ENCODE peak calls at places on chromosomes 16 and 17, in nine cellular contexts. E, Y, V, R, L, N, B, O and I are unnamed samples. For H3K9me3, the result is how much of the 10 kb centered on the place peaks cover.

GRCh38 chr17:80817861-80818260 is 173.8 kb upstream of the CHMP6 start:
- DNase-seq in E (no peak), Y (no peak), V (no peak), R (peak), L (no peak), N (peak), B (no peak), O (no peak), I (no peak)

GRCh38 chr17:45948498-45948880 is 50.6 kb upstream of the STH start:
- DNase-seq in E (no peak), Y (no peak), V (no peak), R (peak), L (no peak), N (no peak), B (no peak), O (no peak), I (no peak)

GRCh38 chr17:81390029-81390428 is 5.2 kb upstream of the BAHCC1 start:
- DNase-seq in E (no peak), Y (no peak), V (peak), R (no peak), L (no peak), N (no peak), B (no peak), O (no peak), I (no peak)

GRCh38 chr16:89335803-89336485 is 118.4 kb downstream of the ZNF778 start:
- DNase-seq in E (no peak), Y (no peak), V (peak), R (no peak), L (no peak), N (no peak), B (no peak), O (no peak), I (no peak)

GRCh38 chr16:74633686-74634085 is 26.8 kb upstream of the GLG1 start:
- DNase-seq in E (no peak), Y (no peak), V (no peak), R (no peak), L (no peak), N (no peak), B (no peak), O (no peak), I (no peak)

GRCh38 chr16:86671486-86672214 is 93.3 kb downstream of the FOXL1 start:
- DNase-seq in E (no peak), Y (no peak), V (no peak), R (peak), L (no peak), N (no peak), B (no peak), O (no peak), I (no peak)

GRCh38 chr16:87407511-87408112 is 15.5 kb downstream of the MAP1LC3B start:
- DNase-seq in E (peak), Y (no peak), V (peak), R (peak), L (peak), N (peak), B (no peak), O (no peak), I (no peak)

GRCh38 chr17:17820046-17820445 is 16.7 kb downstream of the SREBF1 start:
- DNase-seq in E (no peak), Y (no peak), V (no peak), R (no peak), L (no peak), N (no peak), B (no peak), O (no peak), I (no peak)

GRCh38 chr16:86048882-86049585 is 150.1 kb downstream of the IRF8 start:
- DNase-seq in E (no peak), Y (no peak), V (no peak), R (no peak), L (no peak), N (peak), B (no peak), O (no peak), I (no peak)

GRCh38 chr16:47475786-47476185 is 14.7 kb downstream of the PHKB start:
- DNase-seq in E (no peak), Y (no peak), V (no peak), R (peak), L (no peak), N (no peak), B (no peak), O (no peak), I (no peak)

GRCh38 chr16:75252049-75252864 is 833 bp upstream of the BCAR1 start:
- DNase-seq in E (peak), Y (no peak), V (no peak), R (no peak), L (no peak), N (peak), B (no peak), O (no peak), I (no peak)

GRCh38 chr17:4513113-4514032 is 14.7 kb downstream of the SPNS2 start:
- DNase-seq in E (no peak), Y (no peak), V (no peak), R (no peak), L (no peak), N (peak), B (no peak), O (no peak), I (no peak)

GRCh38 chr17:41178341-41178740 is 320 bp upstream of the KRTAP4-2 start:
- DNase-seq in E (no peak), Y (no peak), V (no peak), R (peak), L (no peak), N (no peak), B (no peak), O (no peak), I (no peak)

GRCh38 chr16:24328835-24329418 is 72.8 kb downstream of the CACNG3 start:
- DNase-seq in E (no peak), Y (no peak), V (no peak), R (no peak), L (no peak), N (no peak), B (no peak), O (no peak), I (no peak)

GRCh38 chr16:86515420-86515779 is 5.1 kb downstream of the FOXF1 start:
- DNase-seq in E (no peak), Y (no peak), V (no peak), R (peak), L (no peak), N (peak), B (no peak), O (no peak), I (no peak)

GRCh38 chr16:72073831-72074230 is 10.8 kb downstream of the HPR start:
- DNase-seq in E (peak), Y (no peak), V (peak), R (no peak), L (no peak), N (no peak), B (no peak), O (no peak), I (no peak)

GRCh38 chr17:68480885-68481284 is 23.6 kb upstream of the WIPI1 start:
- DNase-seq in E (no peak), Y (no peak), V (no peak), R (no peak), L (no peak), N (no peak), B (no peak), O (no peak), I (no peak)

GRCh38 chr16:28112908-28113307 is 49.4 kb upstream of the GSG1L start:
- DNase-seq in E (no peak), Y (no peak), V (no peak), R (no peak), L (no peak), N (no peak), B (no peak), O (no peak), I (no peak)

GRCh38 chr17:41538565-41538991 is 10.5 kb upstream of the KRT19 start:
- DNase-seq in E (no peak), Y (no peak), V (no peak), R (peak), L (no peak), N (no peak), B (no peak), O (no peak), I (no peak)

GRCh38 chr16:57029161-57030160 is 40.1 kb downstream of the NLRC5 start:
- DNase-seq in E (no peak), Y (no peak), V (no peak), R (peak), L (no peak), N (no peak), B (no peak), O (peak), I (no peak)

GRCh38 chr17:60301644-60302043 is 90.3 kb downstream of the USP32 start:
- DNase-seq in E (no peak), Y (no peak), V (no peak), R (no peak), L (no peak), N (no peak), B (no peak), O (no peak), I (no peak)

GRCh38 chr17:81404557-81405165 is 9.4 kb downstream of the BAHCC1 start:
- DNase-seq in E (no peak), Y (peak), V (no peak), R (no peak), L (no peak), N (no peak), B (no peak), O (no peak), I (no peak)

GRCh38 chr16:53435066-53435688 is 906 bp downstream of the RBL2 start:
- DNase-seq in E (peak), Y (peak), V (peak), R (peak), L (peak), N (peak), B (peak), O (peak), I (peak)

GRCh38 chr16:54159490-54160080 is 127.0 kb downstream of the IRX3 start:
- DNase-seq in E (no peak), Y (no peak), V (no peak), R (no peak), L (no peak), N (no peak), B (no peak), O (no peak), I (no peak)

GRCh38 chr16:11781773-11782172 is 15.3 kb downstream of the ZC3H7A start:
- DNase-seq in E (no peak), Y (no peak), V (no peak), R (peak), L (no peak), N (no peak), B (no peak), O (no peak), I (no peak)

GRCh38 chr17:47810901-47811635 is 10.5 kb downstream of the OSBPL7 start:
- DNase-seq in E (no peak), Y (no peak), V (peak), R (no peak), L (peak), N (peak), B (no peak), O (no peak), I (no peak)

GRCh38 chr16:23694707-23695373 is 16.2 kb downstream of the PLK1 start:
- DNase-seq in E (no peak), Y (peak), V (no peak), R (peak), L (no peak), N (no peak), B (no peak), O (no peak), I (no peak)

GRCh38 chr16:5756969-5757368 is 659.4 kb upstream of the EEF2KMT start:
- DNase-seq in E (no peak), Y (no peak), V (no peak), R (no peak), L (no peak), N (no peak), B (no peak), O (no peak), I (no peak)

GRCh38 chr16:48535831-48536599 is 74.0 kb downstream of the N4BP1 start:
- DNase-seq in E (peak), Y (no peak), V (peak), R (peak), L (peak), N (peak), B (no peak), O (no peak), I (no peak)

GRCh38 chr16:84919267-84919666 is 92.1 kb downstream of the ZDHHC7 start:
- DNase-seq in E (no peak), Y (no peak), V (no peak), R (no peak), L (no peak), N (no peak), B (no peak), O (no peak), I (no peak)

GRCh38 chr17:62611308-62611707 is 16.2 kb upstream of the MRC2 start:
- DNase-seq in E (no peak), Y (no peak), V (no peak), R (no peak), L (no peak), N (no peak), B (no peak), O (no peak), I (no peak)

GRCh38 chr17:41614098-41614497 is 1.5 kb upstream of the KRT16 start:
- DNase-seq in E (no peak), Y (no peak), V (no peak), R (no peak), L (no peak), N (peak), B (no peak), O (no peak), I (no peak)

GRCh38 chr17:66357037-66357436 is 54.6 kb downstream of the PRKCA start:
- DNase-seq in E (no peak), Y (no peak), V (no peak), R (peak), L (no peak), N (no peak), B (no peak), O (no peak), I (no peak)

GRCh38 chr16:26569793-26570192 is 496.9 kb upstream of the C16orf82 start:
- DNase-seq in E (no peak), Y (peak), V (no peak), R (no peak), L (no peak), N (no peak), B (no peak), O (no peak), I (no peak)

GRCh38 chr16:86868746-86869145 is 290.4 kb downstream of the FOXL1 start:
- DNase-seq in E (no peak), Y (no peak), V (no peak), R (no peak), L (no peak), N (no peak), B (no peak), O (no peak), I (no peak)

GRCh38 chr17:60887607-60888028 is 210.0 kb downstream of the BCAS3 start:
- DNase-seq in E (no peak), Y (no peak), V (no peak), R (no peak), L (no peak), N (no peak), B (no peak), O (no peak), I (no peak)

GRCh38 chr17:50550661-50551432 is 3.9 kb downstream of the SPATA20 start:
- DNase-seq in E (peak), Y (peak), V (peak), R (peak), L (peak), N (peak), B (no peak), O (no peak), I (peak)

GRCh38 chr16:74862743-74863244 is 88.2 kb upstream of the FA2H start:
- DNase-seq in E (no peak), Y (peak), V (no peak), R (peak), L (peak), N (no peak), B (no peak), O (no peak), I (no peak)

GRCh38 chr17:43018932-43019331 is 3.3 kb downstream of the VAT1 start:
- DNase-seq in E (no peak), Y (no peak), V (no peak), R (no peak), L (no peak), N (no peak), B (no peak), O (no peak), I (no peak)

GRCh38 chr17:43018008-43018853 is 4.0 kb downstream of the VAT1 start:
- DNase-seq in E (no peak), Y (peak), V (no peak), R (no peak), L (no peak), N (no peak), B (no peak), O (no peak), I (no peak)

GRCh38 chr17:43020030-43020621 is 2.1 kb downstream of the VAT1 start:
- DNase-seq in E (no peak), Y (no peak), V (no peak), R (no peak), L (no peak), N (no peak), B (no peak), O (no peak), I (no peak)

GRCh38 chr17:43020789-43021738 is 1.1 kb downstream of the VAT1 start:
- DNase-seq in E (peak), Y (peak), V (peak), R (peak), L (peak), N (peak), B (no peak), O (no peak), I (no peak)

GRCh38 chr17:43019418-43019817 is 2.8 kb downstream of the VAT1 start:
- DNase-seq in E (no peak), Y (peak), V (peak), R (no peak), L (no peak), N (no peak), B (no peak), O (no peak), I (no peak)
- H3K4me3 ChIP-seq in E (peak), Y (peak), V (no peak), R (no peak), L (no peak), N (no peak), B (no peak), O (no peak), I (peak)

GRCh38 chr16:3444032-3444388 is 530 bp downstream of the NAA60 start:
- DNase-seq in E (no peak), Y (peak), V (no peak), R (peak), L (peak), N (no peak), B (no peak), O (no peak), I (peak)
- H3K9me3 ChIP-seq in E (under half), Y (under half), V (under half), R (under half), L (under half), N (under half), B (under half), O (under half), I (under half)

GRCh38 chr16:4244254-4244812 is 2.5 kb upstream of the SRL start:
- DNase-seq in E (no peak), Y (peak), V (no peak), R (no peak), L (no peak), N (no peak), B (no peak), O (no peak), I (no peak)

GRCh38 chr16:4239682-4240175 is 2.2 kb downstream of the SRL start:
- DNase-seq in E (no peak), Y (no peak), V (no peak), R (no peak), L (no peak), N (no peak), B (no peak), O (no peak), I (no peak)

GRCh38 chr16:4241601-4242270 is at the start of gene SRL:
- DNase-seq in E (peak), Y (no peak), V (no peak), R (no peak), L (no peak), N (no peak), B (no peak), O (no peak), I (no peak)

GRCh38 chr16:4240624-4241023 is 1.3 kb downstream of the SRL start:
- DNase-seq in E (peak), Y (peak), V (no peak), R (no peak), L (no peak), N (no peak), B (no peak), O (no peak), I (no peak)

GRCh38 chr16:4239020-4239419 is 2.9 kb downstream of the SRL start:
- DNase-seq in E (no peak), Y (no peak), V (no peak), R (no peak), L (no peak), N (no peak), B (no peak), O (no peak), I (no peak)
- H3K4me3 ChIP-seq in E (peak), Y (no peak), V (peak), R (no peak), L (no peak), N (no peak), B (no peak), O (no peak), I (no peak)

DNA sequence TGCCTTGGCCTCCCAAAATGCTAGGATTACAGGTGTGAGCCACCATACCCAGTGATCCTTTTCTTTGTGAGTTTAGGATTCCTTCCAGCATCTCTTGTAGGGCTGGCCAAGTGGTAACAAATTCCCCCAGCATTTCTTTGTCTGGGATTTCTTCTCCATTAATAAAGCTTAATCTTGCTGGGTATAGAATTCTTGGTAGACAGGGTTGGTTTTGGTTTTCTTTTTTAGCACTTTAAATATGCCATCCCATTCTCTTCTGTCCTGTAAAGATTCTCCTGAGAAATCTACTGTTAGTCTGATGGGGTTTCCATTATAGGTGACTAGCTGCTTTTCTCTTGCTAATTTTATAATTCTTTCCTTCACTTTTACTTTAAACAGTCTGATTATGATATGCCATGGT is 173.0 kb upstream of the TOM1L1 start:
- DNase-seq in E (no peak), Y (no peak), V (no peak), R (no peak), L (no peak), N (no peak), B (no peak), O (no peak), I (no peak)
- H3K9me3 ChIP-seq in E (half or more), Y (under half), V (under half), R (under half), L (under half), N (under half), B (under half), O (under half), I (under half)